ENCODE peak calls at places on chromosomes 7 and 10, in four cellular contexts. L is amygdala; M is naive B cell; O is CD4-positive, CD25-positive, alpha-beta regulatory T cell. W is an unnamed sample.

GRCh38 chr10:132470306-132471124 is 67.1 kb upstream of the INPP5A start:
- DNase-seq in L (no peak), M (no peak), O (no peak), W (peak)

GRCh38 chr10:117391436-117392205 is 16.4 kb upstream of the PDZD8 start:
- DNase-seq in L (no peak), M (no peak), O (no peak), W (no peak)

GRCh38 chr7:68235937-68236336 is 1239.3 kb downstream of the TYW1 start:
- DNase-seq in L (no peak), M (no peak), O (no peak), W (no peak)

GRCh38 chr10:102599565-102600327 is 44.5 kb upstream of the TRIM8 start:
- DNase-seq in L (no peak), M (no peak), O (no peak), W (no peak)

GRCh38 chr10:103080891-103081581 is 112.0 kb downstream of the NT5C2 start:
- DNase-seq in L (no peak), M (no peak), O (no peak), W (no peak)

GRCh38 chr7:52862321-52862720 is 173.1 kb upstream of the POM121L12 start:
- DNase-seq in L (no peak), M (no peak), O (no peak), W (no peak)

GRCh38 chr7:36469236-36469635 is 79.6 kb downstream of the ANLN start:
- DNase-seq in L (no peak), M (no peak), O (no peak), W (no peak)

GRCh38 chr7:107659666-107660065 is 962 bp upstream of the SLC26A4 start:
- DNase-seq in L (no peak), M (no peak), O (no peak), W (peak)

GRCh38 chr7:155455776-155456516 is 2.0 kb upstream of the EN2 start:
- DNase-seq in L (no peak), M (no peak), O (no peak), W (no peak)

GRCh38 chr10:86536294-86536861 is 14.8 kb upstream of the WAPL start:
- DNase-seq in L (no peak), M (peak), O (peak), W (no peak)

GRCh38 chr7:148020679-148021078 is 569.9 kb upstream of the C7orf33 start:
- DNase-seq in L (no peak), M (no peak), O (no peak), W (no peak)

GRCh38 chr10:33819206-33819605 is 484.7 kb upstream of the NRP1 start:
- DNase-seq in L (no peak), M (no peak), O (no peak), W (no peak)

GRCh38 chr10:46223064-46223480 is 63.7 kb upstream of the ANTXRL start:
- DNase-seq in L (no peak), M (no peak), O (no peak), W (no peak)

GRCh38 chr7:19352271-19352670 is 207.1 kb upstream of the FERD3L start:
- DNase-seq in L (no peak), M (no peak), O (no peak), W (no peak)

GRCh38 chr10:132137111-132138072 is 49.4 kb upstream of the DPYSL4 start:
- DNase-seq in L (no peak), M (no peak), O (no peak), W (no peak)

GRCh38 chr7:24152356-24152755 is 131.6 kb upstream of the NPY start:
- DNase-seq in L (no peak), M (no peak), O (no peak), W (no peak)

GRCh38 chr10:79390551-79391229 is 43.4 kb downstream of the PPIF start:
- DNase-seq in L (no peak), M (no peak), O (no peak), W (peak)

GRCh38 chr7:5643280-5643679 is 138.2 kb downstream of the RNF216 start:
- DNase-seq in L (no peak), M (no peak), O (peak), W (peak)

GRCh38 chr7:82247814-82248433 is 195.7 kb downstream of the CACNA2D1 start:
- DNase-seq in L (no peak), M (no peak), O (no peak), W (peak)

GRCh38 chr10:71512794-71513379 is 116.2 kb downstream of the CDH23 start:
- DNase-seq in L (no peak), M (no peak), O (no peak), W (no peak)

GRCh38 chr7:97118306-97118917 is 914 bp downstream of the SDHAF3 start:
- DNase-seq in L (no peak), M (no peak), O (no peak), W (no peak)

GRCh38 chr7:51286392-51286791 is 30.2 kb downstream of the COBL start:
- DNase-seq in L (no peak), M (no peak), O (no peak), W (no peak)

GRCh38 chr7:65477326-65477725 is 103.7 kb downstream of the ZNF92 start:
- DNase-seq in L (no peak), M (no peak), O (no peak), W (peak)

GRCh38 chr10:88651131-88651541 is 13.1 kb upstream of the LIPF start:
- DNase-seq in L (no peak), M (no peak), O (no peak), W (no peak)

GRCh38 chr7:39666562-39666961 is 43.2 kb downstream of the RALA start:
- DNase-seq in L (no peak), M (no peak), O (no peak), W (no peak)

GRCh38 chr7:16171928-16172327 is 249.4 kb downstream of the CRPPA start:
- DNase-seq in L (no peak), M (no peak), O (no peak), W (no peak)

GRCh38 chr10:68301790-68302502 is 29.9 kb upstream of the HNRNPH3 start:
- DNase-seq in L (no peak), M (peak), O (no peak), W (peak)

GRCh38 chr7:1693991-1694524 is 24.0 kb downstream of the ELFN1 start:
- DNase-seq in L (peak), M (no peak), O (no peak), W (peak)

GRCh38 chr10:3792710-3793219 is 7.8 kb upstream of the KLF6 start:
- DNase-seq in L (no peak), M (no peak), O (no peak), W (no peak)

GRCh38 chr10:122461367-122461728 is at the start of gene HTRA1:
- DNase-seq in L (peak), M (no peak), O (no peak), W (no peak)

GRCh38 chr7:119925890-119926289 is 347.1 kb upstream of the KCND2 start:
- DNase-seq in L (no peak), M (no peak), O (no peak), W (no peak)

GRCh38 chr10:33334839-33335549 is 527 bp upstream of the NRP1 start:
- DNase-seq in L (peak), M (no peak), O (no peak), W (peak)

W was measured in Jurkat, Clone E6-1.